ENCODE peak calls at places on chromosome 17, in eight cellular contexts. L, N, K, P, Y, D, M and R are unnamed samples.

GRCh38 chr17:50256826-50257573 is 17.3 kb upstream of the TMEM92 start:
- DNase-seq in L (no peak), N (no peak), K (no peak), P (no peak), Y (no peak), D (peak), M (no peak), R (no peak)

GRCh38 chr17:45812102-45812501 is 28.0 kb downstream of the CRHR1 start:
- DNase-seq in L (no peak), N (no peak), K (peak), P (peak), Y (no peak), D (no peak), M (no peak), R (no peak)

GRCh38 chr17:50274142-50274944 is at the start of gene TMEM92:
- DNase-seq in L (peak), N (peak), K (peak), P (no peak), Y (peak), D (no peak), M (no peak), R (no peak)

GRCh38 chr17:67993153-67993997 is 2.9 kb downstream of the C17orf58 start:
- DNase-seq in L (peak), N (peak), K (peak), P (peak), Y (peak), D (peak), M (peak), R (peak)

GRCh38 chr17:570403-570802 is 144.2 kb downstream of the VPS53 start:
- DNase-seq in L (no peak), N (no peak), K (no peak), P (no peak), Y (no peak), D (no peak), M (no peak), R (no peak)

GRCh38 chr17:49969134-49969759 is at the start of gene DLX4:
- DNase-seq in L (no peak), N (no peak), K (peak), P (no peak), Y (no peak), D (peak), M (no peak), R (no peak)

GRCh38 chr17:73420897-73421296 is 109.1 kb upstream of the CDC42EP4 start:
- DNase-seq in L (no peak), N (no peak), K (peak), P (peak), Y (no peak), D (no peak), M (no peak), R (no peak)

GRCh38 chr17:50817142-50817751 is 18.1 kb upstream of the WFIKKN2 start:
- DNase-seq in L (no peak), N (no peak), K (peak), P (peak), Y (peak), D (peak), M (peak), R (no peak)

GRCh38 chr17:77373298-77374169 is 232.8 kb downstream of the SEC14L1 start:
- DNase-seq in L (peak), N (peak), K (peak), P (no peak), Y (no peak), D (peak), M (peak), R (no peak)

GRCh38 chr17:81291662-81292061 is 3.4 kb downstream of the SLC38A10 start:
- DNase-seq in L (no peak), N (peak), K (peak), P (peak), Y (peak), D (peak), M (peak), R (peak)

GRCh38 chr17:5931611-5932010 is 138.6 kb upstream of the WSCD1 start:
- DNase-seq in L (no peak), N (no peak), K (no peak), P (no peak), Y (peak), D (no peak), M (no peak), R (peak)

GRCh38 chr17:71098071-71098470 is 928.7 kb downstream of the KCNJ2 start:
- DNase-seq in L (no peak), N (no peak), K (no peak), P (no peak), Y (no peak), D (no peak), M (no peak), R (no peak)

GRCh38 chr17:17091856-17092756 is 49.8 kb downstream of the MPRIP start:
- DNase-seq in L (no peak), N (no peak), K (no peak), P (no peak), Y (no peak), D (no peak), M (no peak), R (no peak)

GRCh38 chr17:17089206-17089550 is 46.9 kb downstream of the MPRIP start:
- DNase-seq in L (no peak), N (no peak), K (no peak), P (no peak), Y (no peak), D (no peak), M (no peak), R (no peak)

GRCh38 chr17:17089796-17090641 is 47.8 kb downstream of the MPRIP start:
- DNase-seq in L (no peak), N (peak), K (no peak), P (no peak), Y (no peak), D (no peak), M (no peak), R (no peak)

GRCh38 chr17:17091276-17091675 is 49.0 kb downstream of the MPRIP start:
- DNase-seq in L (no peak), N (no peak), K (no peak), P (no peak), Y (no peak), D (no peak), M (no peak), R (no peak)

GRCh38 chr17:17090642-17091103 is 48.4 kb downstream of the MPRIP start:
- DNase-seq in L (no peak), N (no peak), K (no peak), P (no peak), Y (peak), D (no peak), M (no peak), R (no peak)
- H3K4me3 ChIP-seq in L (no peak), N (no peak), K (no peak), P (no peak), Y (no peak), D (no peak), M (no peak), R (no peak)

GRCh38 chr17:63189930-63190329 is 223.9 kb downstream of the TANC2 start:
- DNase-seq in L (no peak), N (no peak), K (no peak), P (peak), Y (no peak), D (no peak), M (no peak), R (peak)
- TF ChIP-seq CTCF in L (no peak), N (no peak), K (no peak), P (no peak), Y (no peak), D (no peak), M (no peak), R (no peak)

DNA sequence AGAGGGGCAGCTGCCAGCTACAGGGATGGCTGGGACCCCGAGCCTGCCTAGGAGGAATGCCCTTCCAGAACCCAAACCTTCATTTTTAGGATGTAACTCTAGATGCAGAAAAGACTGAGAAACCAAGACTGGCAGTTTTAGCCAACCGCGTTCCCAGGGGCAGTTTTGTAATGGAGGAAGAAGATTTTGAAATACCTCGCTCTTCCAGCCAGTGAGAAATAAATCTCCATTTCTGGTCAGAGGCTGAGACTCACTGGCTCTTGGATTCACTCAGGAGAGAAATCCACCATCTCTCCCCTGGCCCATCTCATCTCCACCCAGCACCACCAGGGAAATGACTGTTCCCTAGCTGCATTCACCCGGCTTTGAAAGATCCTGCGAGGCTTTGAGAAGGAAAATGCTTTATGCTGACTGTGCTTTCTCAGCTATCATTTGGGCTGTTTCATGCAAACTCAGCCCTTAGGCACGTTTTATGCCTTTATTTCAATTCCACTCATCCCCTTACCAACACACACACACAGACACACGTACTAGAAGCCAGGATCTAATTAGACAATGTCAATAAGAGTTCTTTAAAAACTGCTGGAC is 185.2 kb downstream of the SOX9 start:
- DNase-seq in L (no peak), N (no peak), K (no peak), P (peak), Y (no peak), D (no peak), M (no peak), R (peak)
- H3K4me3 ChIP-seq in L (no peak), N (no peak), K (no peak), P (no peak), Y (no peak), D (no peak), M (no peak), R (peak)

DNA sequence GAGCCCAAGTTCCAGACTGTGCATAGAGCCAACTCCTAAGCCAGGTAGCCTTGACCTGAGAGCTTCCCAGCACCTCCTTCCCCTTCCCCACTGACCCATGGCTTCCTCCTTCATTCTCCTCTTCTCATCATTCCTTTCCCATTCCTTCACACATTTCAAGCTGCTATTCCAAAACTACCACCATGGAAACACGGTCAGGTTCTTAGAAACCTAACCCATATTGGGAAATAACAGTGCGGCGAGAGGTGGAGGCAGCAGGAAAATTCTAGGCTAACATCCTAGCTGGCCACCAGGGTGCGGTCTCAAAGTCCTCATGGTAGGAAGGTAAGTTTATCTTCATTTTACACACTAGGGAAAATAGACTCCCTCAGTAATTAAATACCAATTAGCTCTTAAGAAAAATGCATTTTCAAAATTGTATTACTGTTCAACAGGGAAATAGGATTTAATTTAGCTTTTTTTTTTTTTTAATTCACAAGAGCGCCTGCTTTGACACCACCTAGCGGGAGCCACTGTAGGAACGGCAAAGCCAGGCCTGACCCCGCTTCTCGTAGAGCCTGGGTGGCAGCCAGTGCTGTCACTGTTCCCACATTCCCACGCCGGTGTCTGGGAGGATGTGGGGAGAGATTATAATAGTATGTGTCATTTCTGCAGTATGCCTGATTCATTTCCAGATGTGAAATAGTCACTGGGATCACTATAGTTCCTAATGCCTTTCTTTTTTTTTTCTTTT is 14.0 kb upstream of the SPHK1 start:
- DNase-seq in L (peak), N (peak), K (peak), P (peak), Y (no peak), D (peak), M (peak), R (peak)
- TF ChIP-seq CTCF in L (no peak), N (peak), K (peak), P (peak), Y (no peak), D (no peak), M (peak), R (peak)

GRCh38 chr17:13601776-13602551 is at the start of gene HS3ST3A1:
- DNase-seq in L (peak), N (no peak), K (peak), P (peak), Y (peak), D (peak), M (peak), R (peak)
- H3K4me3 ChIP-seq in L (peak), N (peak), K (peak), P (peak), Y (peak), D (no peak), M (peak), R (peak)